ENCODE peak calls at places on chromosomes 7 and 10, in nine cellular contexts. G, P, X, B, A, L, M, R and J are unnamed samples. For H3K4me1 and H3K27me3, the result is how much of the 10 kb centered on the place peaks cover.

GRCh38 chr7:17392846-17393245 is 94.4 kb downstream of the AHR start:
- DNase-seq in X (no peak), M (peak), L (no peak), R (no peak), P (no peak), A (no peak), B (no peak), G (no peak), J (no peak)

GRCh38 chr7:90709501-90710465 is 113.7 kb downstream of the CDK14 start:
- DNase-seq in M (peak), X (no peak), B (no peak), R (no peak), P (peak), G (peak), A (no peak), L (no peak), J (no peak)

GRCh38 chr7:158344706-158345300 is 242.8 kb downstream of the PTPRN2 start:
- DNase-seq in B (no peak), X (no peak), L (no peak), R (no peak), A (no peak), P (no peak), G (peak), M (no peak), J (no peak)

GRCh38 chr10:45463244-45464116 is 89.5 kb downstream of the ALOX5 start:
- DNase-seq in A (no peak), R (no peak), X (no peak), B (no peak), M (no peak), L (no peak), G (no peak), P (no peak), J (no peak)

GRCh38 chr10:60729106-60729505 is 49.2 kb upstream of the CDK1 start:
- DNase-seq in B (no peak), A (no peak), G (no peak), R (no peak), P (no peak), L (no peak), M (no peak), X (no peak), J (no peak)

GRCh38 chr10:89889610-89890009 is 188.2 kb downstream of the KIF20B start:
- DNase-seq in L (no peak), B (no peak), G (no peak), M (no peak), X (no peak), P (no peak), R (no peak), A (peak), J (no peak)

GRCh38 chr7:139118234-139118802 is 8.8 kb upstream of the ZC3HAV1 start:
- DNase-seq in B (no peak), M (peak), X (peak), P (no peak), A (no peak), R (no peak), L (no peak), G (peak), J (no peak)

GRCh38 chr7:30831227-30831626 is 60.0 kb downstream of the MINDY4 start:
- DNase-seq in P (no peak), M (peak), G (no peak), R (no peak), L (no peak), A (no peak), B (no peak), X (no peak), J (no peak)

GRCh38 chr10:71265201-71265575 is 52.8 kb downstream of the UNC5B start:
- DNase-seq in P (no peak), M (no peak), R (no peak), B (no peak), L (no peak), A (no peak), G (no peak), X (no peak), J (no peak)

GRCh38 chr10:23035569-23035968 is 59.8 kb upstream of the MSRB2 start:
- DNase-seq in P (peak), M (no peak), R (no peak), G (peak), A (peak), X (peak), B (no peak), L (no peak), J (no peak)

GRCh38 chr10:112286837-112287818 is 3.9 kb downstream of the TECTB start:
- DNase-seq in B (no peak), G (no peak), A (no peak), X (no peak), R (no peak), P (no peak), M (no peak), L (no peak), J (no peak)

GRCh38 chr10:8054243-8054497 is 318 bp upstream of the GATA3 start:
- DNase-seq in X (no peak), A (no peak), R (no peak), M (no peak), P (no peak), G (no peak), L (no peak), B (no peak), J (no peak)

GRCh38 chr10:24695452-24695851 is 28.2 kb downstream of the ARHGAP21 start:
- DNase-seq in P (no peak), A (no peak), B (no peak), L (no peak), G (no peak), R (no peak), X (no peak), M (no peak), J (no peak)

GRCh38 chr7:2663121-2663886 is 24.7 kb upstream of the AMZ1 start:
- DNase-seq in A (no peak), P (no peak), R (no peak), M (peak), G (no peak), L (no peak), B (no peak), X (no peak), J (no peak)

GRCh38 chr10:6928531-6929080 is 348.5 kb upstream of the PRKCQ start:
- DNase-seq in P (no peak), A (peak), M (no peak), X (no peak), G (no peak), L (peak), B (no peak), R (peak), J (no peak)

GRCh38 chr10:7998831-7999230 is 55.7 kb upstream of the GATA3 start:
- DNase-seq in R (no peak), L (no peak), B (no peak), M (no peak), P (no peak), X (no peak), A (no peak), G (no peak), J (no peak)

GRCh38 chr7:41911792-41912191 is 208.9 kb upstream of the INHBA start:
- DNase-seq in P (no peak), R (no peak), B (no peak), G (no peak), X (no peak), L (no peak), A (no peak), M (peak), J (no peak)

GRCh38 chr7:157401567-157402387 is 65.0 kb downstream of the DNAJB6 start:
- DNase-seq in P (no peak), G (no peak), A (no peak), R (no peak), M (no peak), L (peak), X (peak), B (no peak), J (no peak)

GRCh38 chr10:132158122-132158741 is 28.5 kb upstream of the DPYSL4 start:
- DNase-seq in X (no peak), M (no peak), G (peak), L (no peak), P (no peak), R (peak), B (no peak), A (no peak), J (peak)

GRCh38 chr7:150439926-150440325 is 10.5 kb upstream of the GIMAP8 start:
- DNase-seq in R (no peak), X (no peak), P (no peak), G (no peak), M (no peak), L (no peak), B (no peak), A (no peak), J (no peak)

GRCh38 chr10:132065491-132066105 is at the start of gene JAKMIP3:
- DNase-seq in B (no peak), P (peak), M (peak), X (peak), A (peak), R (peak), G (peak), L (no peak), J (no peak)

GRCh38 chr7:154167807-154168206 is 115.6 kb downstream of the DPP6 start:
- DNase-seq in B (no peak), L (no peak), G (no peak), R (no peak), X (no peak), A (no peak), P (no peak), M (no peak), J (no peak)

GRCh38 chr7:44767912-44768662 is 19.4 kb downstream of the ZMIZ2 start:
- DNase-seq in X (peak), L (peak), P (no peak), R (no peak), G (no peak), B (no peak), M (peak), A (peak), J (no peak)

GRCh38 chr7:1662767-1663166 is 7.3 kb upstream of the ELFN1 start:
- DNase-seq in X (no peak), L (peak), P (no peak), R (no peak), B (no peak), A (no peak), G (peak), M (no peak), J (no peak)

GRCh38 chr10:102493771-102494170 is 8.7 kb downstream of the ACTR1A start:
- DNase-seq in R (no peak), X (no peak), P (no peak), B (no peak), L (no peak), M (no peak), G (no peak), A (no peak), J (no peak)
- H3K27ac ChIP-seq in R (no peak), X (no peak), P (no peak), B (peak), L (no peak), M (no peak), G (no peak), A (no peak), J (no peak)

GRCh38 chr10:82402901-82403300 is 527.9 kb downstream of the NRG3 start:
- DNase-seq in R (no peak), L (no peak), X (no peak), G (no peak), B (no peak), P (no peak), M (no peak), A (no peak), J (no peak)
- H3K4me1 ChIP-seq in R (under half), L (under half), X (under half), G (under half), B (under half), P (under half), M (under half), A (under half), J (under half)

DNA sequence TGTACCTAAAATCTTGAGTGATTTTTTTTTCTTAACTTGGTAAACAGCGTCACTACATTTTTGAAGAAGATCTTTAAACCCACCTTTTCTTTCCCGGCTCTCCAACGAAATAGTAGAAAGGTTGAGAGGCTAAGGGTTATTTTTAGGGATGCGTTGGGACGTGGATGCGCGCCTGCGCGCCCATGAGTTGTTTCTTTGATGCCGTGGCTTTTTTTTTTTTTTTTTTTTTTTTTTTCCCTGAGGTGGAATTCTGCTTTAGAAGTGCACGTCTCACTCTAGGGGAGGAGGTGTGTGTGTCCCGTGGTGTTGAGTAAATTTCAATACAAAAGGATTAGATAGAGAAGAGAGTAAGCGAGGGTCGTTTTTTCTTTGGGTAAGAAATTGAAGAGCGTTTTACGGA is 972 bp upstream of the SP8 start:
- DNase-seq in P (no peak), R (no peak), A (peak), L (no peak), M (no peak), X (no peak), G (peak), B (no peak), J (no peak)
- H3K27me3 ChIP-seq in P (half or more), R (under half), A (half or more), L (half or more), M (under half), X (under half), G (under half), B (under half), J (under half)

DNA sequence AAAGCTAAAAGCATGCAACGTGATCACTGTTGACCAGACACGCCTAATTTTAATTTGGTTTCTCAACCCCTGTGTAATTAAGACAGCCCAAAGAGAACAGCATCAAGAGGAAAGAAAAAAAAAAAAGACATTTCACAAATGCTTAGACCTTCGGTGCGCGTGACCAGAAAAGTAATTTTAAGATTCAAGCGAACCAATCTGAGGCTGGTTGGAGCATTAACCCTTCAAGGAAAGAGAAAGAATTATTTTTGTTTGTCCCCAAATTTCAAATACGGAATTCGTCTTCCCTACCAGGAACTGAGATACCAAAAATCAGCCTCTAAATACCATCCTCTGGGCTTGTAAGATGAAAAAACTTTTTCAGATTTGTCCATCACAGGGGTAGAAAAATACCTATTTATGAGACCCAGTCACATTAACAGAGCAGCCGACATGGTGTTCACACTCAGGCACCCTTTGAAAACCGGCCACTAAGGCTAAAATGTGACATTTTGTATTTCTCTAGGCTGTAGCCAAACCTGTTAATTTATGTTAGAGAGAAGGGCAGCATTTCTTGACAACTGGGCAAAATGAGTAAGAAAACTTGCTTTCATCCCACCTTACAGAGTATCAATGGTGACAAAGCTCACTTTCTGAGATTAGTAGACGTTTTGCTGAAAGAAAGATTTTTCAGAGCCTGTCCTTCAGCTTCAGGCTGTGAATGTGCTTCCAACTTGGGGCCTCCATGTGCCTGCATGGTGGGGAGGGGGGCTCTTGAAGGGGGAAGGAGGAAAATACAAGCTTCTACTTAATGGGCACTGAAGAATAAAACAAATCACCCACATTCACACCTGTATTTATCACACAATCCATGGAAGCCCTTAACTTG is 179.9 kb upstream of the KLF14 start:
- DNase-seq in G (no peak), A (no peak), L (no peak), X (no peak), M (no peak), R (no peak), P (peak), B (no peak), J (no peak)
- H3K27ac ChIP-seq in G (no peak), A (no peak), L (peak), X (peak), M (peak), R (no peak), P (peak), B (peak), J (peak)

GRCh38 chr10:79135790-79136189 is 67.0 kb downstream of the ZMIZ1 start:
- DNase-seq in G (no peak), P (no peak), A (no peak), M (no peak), X (no peak), L (no peak), B (no peak), R (no peak), J (no peak)
- H3K4me1 ChIP-seq in G (under half), P (under half), A (half or more), M (under half), X (half or more), L (under half), B (under half), R (under half), J (under half)

GRCh38 chr10:118594392-118595063 is 920 bp downstream of the PRLHR start:
- DNase-seq in M (peak), L (no peak), A (peak), X (peak), G (peak), B (no peak), R (peak), P (peak), J (peak)

GRCh38 chr10:118592675-118593330 is 2.6 kb downstream of the PRLHR start:
- DNase-seq in B (no peak), X (no peak), G (no peak), R (no peak), M (no peak), P (no peak), A (no peak), L (no peak), J (no peak)

GRCh38 chr10:118595064-118595420 is 406 bp downstream of the PRLHR start:
- DNase-seq in M (no peak), A (no peak), X (no peak), B (no peak), R (no peak), L (no peak), P (no peak), G (no peak), J (no peak)

GRCh38 chr10:118595598-118596425 is at the start of gene PRLHR:
- DNase-seq in L (no peak), G (peak), P (peak), R (peak), B (no peak), A (peak), X (peak), M (peak), J (no peak)

DNA sequence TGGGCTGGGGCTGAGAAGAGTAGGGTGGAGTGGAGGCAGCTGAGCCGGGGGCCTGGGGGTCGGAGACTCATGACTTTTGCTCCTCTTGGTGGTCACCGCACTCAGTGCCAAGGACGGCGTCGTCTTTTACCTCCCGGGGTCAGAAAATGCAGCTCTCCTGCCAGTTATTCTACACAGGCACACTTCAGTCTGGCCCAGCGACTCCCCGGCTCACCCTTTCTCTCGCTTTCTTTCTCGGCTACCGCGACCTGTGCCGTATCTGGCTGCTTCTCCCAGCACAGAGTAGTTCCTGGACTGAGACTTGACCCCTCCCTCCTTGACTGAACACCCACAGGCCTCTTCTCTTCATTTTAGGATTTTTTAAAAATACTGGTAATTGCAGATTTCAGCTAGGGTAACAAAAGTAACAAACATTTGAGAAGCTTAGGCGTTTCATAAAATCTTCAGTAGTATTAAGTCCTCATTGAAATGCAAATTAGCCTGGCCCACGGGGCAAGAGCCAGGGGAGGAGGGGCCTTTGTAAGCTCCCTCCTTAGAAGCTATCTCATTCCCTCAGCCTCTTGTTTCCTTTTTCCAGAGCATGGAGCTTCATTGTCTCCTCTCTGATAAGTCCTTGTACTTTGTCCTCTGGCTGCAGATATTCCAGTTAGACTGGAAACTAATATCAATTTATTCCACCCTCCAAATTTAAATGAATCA is 1.1 kb upstream of the PRLHR start:
- DNase-seq in R (peak), A (peak), P (peak), M (no peak), X (no peak), G (peak), B (no peak), L (no peak), J (no peak)
- H3K27me3 ChIP-seq in R (under half), A (under half), P (half or more), M (under half), X (under half), G (half or more), B (under half), L (under half), J (under half)

DNA sequence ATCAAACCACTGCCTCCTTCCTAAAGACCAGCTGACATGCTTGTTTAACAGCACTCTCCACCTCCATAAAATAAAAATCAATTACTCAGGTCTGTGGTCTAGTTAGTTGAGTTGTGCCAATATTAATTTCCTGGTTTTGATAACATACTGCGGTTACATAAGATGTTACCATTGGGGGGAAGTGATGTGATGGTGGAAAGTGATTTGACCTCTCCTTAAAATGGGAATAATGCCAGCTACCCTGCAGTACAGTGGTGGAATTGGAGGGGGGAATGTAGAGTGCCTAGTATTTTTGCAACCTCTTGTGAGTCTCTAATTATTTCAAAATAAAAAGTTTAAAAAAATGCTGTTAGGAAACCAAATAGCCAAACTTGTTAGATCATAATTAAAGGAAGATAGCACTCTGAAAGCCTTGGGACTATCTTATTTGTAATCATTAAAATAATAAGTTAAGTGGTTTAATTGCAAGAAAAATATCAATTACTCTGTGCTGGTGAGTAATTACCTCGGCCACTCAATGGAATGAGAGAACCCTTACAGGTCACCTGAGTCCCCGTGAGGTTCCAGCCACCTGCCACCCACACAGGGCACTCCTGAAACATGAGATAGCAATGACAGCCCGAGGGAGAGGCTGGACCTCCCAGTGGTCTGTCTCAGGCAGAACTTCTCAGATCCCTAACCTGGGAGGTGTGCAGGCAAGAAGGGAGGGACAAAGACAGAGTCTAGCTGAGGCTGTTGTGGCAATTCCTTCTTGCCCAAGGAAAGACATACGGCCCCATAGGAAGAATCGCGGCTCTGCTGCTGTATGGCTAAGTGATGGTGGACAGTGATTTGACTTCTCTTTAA is 94.1 kb downstream of the SH3PXD2A start:
- DNase-seq in G (no peak), L (no peak), X (no peak), R (no peak), A (no peak), M (no peak), P (no peak), B (no peak), J (no peak)
- H3K27ac ChIP-seq in G (no peak), L (no peak), X (no peak), R (no peak), A (no peak), M (no peak), P (no peak), B (peak), J (no peak)